ENCODE peak calls at places on chromosomes 16 and 17, in ten cellular contexts. K is nephron progenitor cell, G is GM03348, F is HEK293T, Y is transverse colon, P is stromal cell of bone marrow, E is sciatic nerve, I is NT2/D1, W is RCC 7860, J is GM13976. X is an unnamed sample.

GRCh38 chr17:17666111-17666714 is 15.0 kb upstream of the RAI1 start:
- DNase-seq in W (peak), G (peak), E (no peak), F (no peak), J (no peak), P (no peak), I (no peak), K (no peak), Y (peak), X (no peak)

GRCh38 chr16:13322357-13322756 is 421.0 kb downstream of the SHISA9 start:
- DNase-seq in K (no peak), J (peak), P (no peak), E (no peak), I (peak), G (no peak), Y (no peak), F (no peak), W (no peak), X (no peak)

GRCh38 chr16:69194488-69194887 is 7.5 kb downstream of the SNTB2 start:
- DNase-seq in K (no peak), W (no peak), I (no peak), Y (no peak), J (no peak), F (no peak), G (no peak), E (no peak), P (no peak), X (no peak)

GRCh38 chr17:57519800-57520199 is 225.3 kb downstream of the CCDC182 start:
- DNase-seq in E (no peak), K (no peak), G (no peak), P (no peak), Y (no peak), I (no peak), F (no peak), J (no peak), W (no peak), X (no peak)

GRCh38 chr16:79067600-79067999 is 532.9 kb downstream of the MAF start:
- DNase-seq in Y (no peak), K (no peak), E (no peak), G (no peak), J (no peak), P (peak), W (peak), F (no peak), I (no peak), X (no peak)

GRCh38 chr17:75645501-75645888 is 12.3 kb downstream of the SMIM5 start:
- DNase-seq in P (no peak), W (peak), E (no peak), J (no peak), I (no peak), Y (peak), G (no peak), F (no peak), K (no peak), X (no peak)

GRCh38 chr17:76085731-76086366 is 6.9 kb downstream of the ZACN start:
- DNase-seq in W (no peak), E (no peak), F (no peak), G (no peak), P (no peak), I (no peak), Y (no peak), J (peak), K (no peak), X (no peak)

GRCh38 chr17:42677012-42677857 is 441 bp upstream of the PLEKHH3 start:
- DNase-seq in E (peak), K (peak), F (peak), G (peak), J (peak), W (peak), Y (peak), P (peak), I (peak), X (peak)

GRCh38 chr17:61463068-61463980 is 11.1 kb downstream of the TBX4 start:
- DNase-seq in W (no peak), E (peak), I (no peak), G (no peak), P (no peak), J (no peak), F (no peak), Y (no peak), K (no peak), X (peak)

GRCh38 chr17:3695129-3695722 is 729 bp downstream of the P2RX5 start:
- DNase-seq in I (no peak), K (no peak), J (no peak), G (peak), W (no peak), Y (peak), E (no peak), P (no peak), F (no peak), X (no peak)

GRCh38 chr17:57400648-57401047 is 144.3 kb downstream of the MSI2 start:
- DNase-seq in I (no peak), P (no peak), J (no peak), E (no peak), Y (no peak), K (no peak), W (peak), F (no peak), G (no peak), X (no peak)

GRCh38 chr16:69513180-69513966 is 52.4 kb upstream of the NFAT5 start:
- DNase-seq in J (no peak), I (no peak), P (no peak), W (peak), F (no peak), K (no peak), E (no peak), G (peak), Y (no peak), X (no peak)

GRCh38 chr17:41338961-41339485 is 11.6 kb downstream of the KRT33A start:
- DNase-seq in F (no peak), K (no peak), E (no peak), G (no peak), W (no peak), P (no peak), Y (no peak), J (no peak), I (no peak), X (no peak)

GRCh38 chr17:64354824-64355535 is 35.7 kb downstream of the PECAM1 start:
- DNase-seq in J (no peak), I (no peak), W (no peak), E (no peak), Y (no peak), G (peak), F (no peak), K (no peak), P (peak), X (no peak)

GRCh38 chr17:17682293-17682736 is 1.1 kb downstream of the RAI1 start:
- DNase-seq in I (no peak), F (no peak), P (no peak), G (peak), E (peak), W (peak), K (peak), J (peak), Y (peak), X (peak)

GRCh38 chr17:47635734-47636133 is 14.0 kb upstream of the KPNB1 start:
- DNase-seq in I (no peak), W (no peak), K (no peak), P (no peak), E (no peak), F (no peak), Y (no peak), G (no peak), J (no peak), X (no peak)

GRCh38 chr17:7835818-7836595 is 2.0 kb downstream of the KDM6B start:
- DNase-seq in E (peak), K (peak), I (no peak), W (peak), Y (peak), P (peak), G (peak), F (no peak), J (no peak), X (no peak)

GRCh38 chr16:79679334-79679733 is 78.8 kb upstream of the MAF start:
- DNase-seq in I (no peak), P (no peak), K (no peak), Y (no peak), W (no peak), F (no peak), E (no peak), J (no peak), G (no peak), X (no peak)

GRCh38 chr17:70520447-70520846 is 351.1 kb downstream of the KCNJ2 start:
- DNase-seq in P (no peak), W (no peak), I (no peak), Y (no peak), E (no peak), F (no peak), G (no peak), J (no peak), K (no peak), X (no peak)

GRCh38 chr16:61900482-61900881 is 135.8 kb downstream of the CDH8 start:
- DNase-seq in J (no peak), P (peak), Y (no peak), W (no peak), K (no peak), I (no peak), G (peak), F (no peak), E (no peak), X (no peak)

GRCh38 chr16:84959045-84959576 is 52.2 kb downstream of the ZDHHC7 start:
- DNase-seq in Y (no peak), K (no peak), P (no peak), G (no peak), F (no peak), E (no peak), I (no peak), J (no peak), W (no peak), X (peak)

GRCh38 chr17:68290268-68290954 is 516 bp downstream of the SLC16A6 start:
- DNase-seq in E (peak), I (no peak), W (no peak), K (peak), P (no peak), G (no peak), F (peak), J (peak), Y (peak), X (peak)

GRCh38 chr16:34050787-34051320 is 591.4 kb downstream of the TP53TG3F start:
- DNase-seq in E (no peak), G (peak), K (no peak), I (no peak), J (peak), W (no peak), P (no peak), Y (no peak), F (no peak), X (no peak)

GRCh38 chr16:27698266-27698665 is 148.3 kb downstream of the KATNIP start:
- DNase-seq in E (no peak), F (peak), P (no peak), K (peak), Y (no peak), I (peak), W (no peak), J (no peak), G (no peak), X (peak)

GRCh38 chr16:85592700-85593502 is 20.2 kb upstream of the GSE1 start:
- DNase-seq in K (no peak), P (no peak), J (no peak), W (no peak), Y (no peak), I (no peak), E (no peak), G (peak), F (no peak), X (peak)

GRCh38 chr17:8117367-8117979 is 841 bp downstream of the ALOXE3 start:
- DNase-seq in F (no peak), E (no peak), G (no peak), Y (no peak), J (no peak), P (no peak), W (no peak), K (peak), I (no peak), X (no peak)

GRCh38 chr16:1024126-1024525 is 42.6 kb downstream of the SOX8 start:
- DNase-seq in K (peak), G (no peak), I (no peak), E (no peak), F (no peak), W (no peak), J (no peak), Y (no peak), P (no peak), X (no peak)

GRCh38 chr16:48291303-48291702 is 44.0 kb upstream of the ABCC11 start:
- DNase-seq in K (no peak), G (peak), E (no peak), P (no peak), Y (no peak), F (no peak), W (no peak), J (no peak), I (no peak), X (no peak)

GRCh38 chr16:28555593-28555992 is 1.9 kb downstream of the SGF29 start:
- DNase-seq in K (no peak), J (no peak), I (no peak), E (no peak), Y (no peak), P (no peak), G (no peak), W (no peak), F (no peak), X (no peak)

X was measured in erythroblast.